ENCODE peak calls at places on chromosomes 1 and 21, in six cellular contexts. G is IMR-90; M is stimulated activated CD4-positive, alpha-beta T cell treated with anti-CD3 and anti-CD28 coated beads, Interleukin-15, amount 100 ng/mL, for 1 hour; F is fibroblast of pulmonary artery; V is SW 1271; R is bronchial epithelial cell. D is an unnamed sample.

GRCh38 chr1:171595324-171595723 is 26.7 kb upstream of the MYOCOS start:
- DNase-seq in G (peak), M (no peak), F (peak), V (no peak), R (no peak), D (no peak)

GRCh38 chr1:205042911-205043806 is at the start of gene CNTN2:
- DNase-seq in G (no peak), M (no peak), F (no peak), V (no peak), R (no peak), D (no peak)

GRCh38 chr1:145758575-145758974 is 39.3 kb downstream of the CD160 start:
- DNase-seq in G (no peak), M (no peak), F (no peak), V (no peak), R (no peak), D (no peak)

GRCh38 chr1:50425376-50426107 is 2.3 kb upstream of the DMRTA2 start:
- DNase-seq in G (no peak), M (no peak), F (no peak), V (no peak), R (no peak), D (no peak)

GRCh38 chr1:94538243-94538827 is 3.2 kb downstream of the F3 start:
- DNase-seq in G (no peak), M (no peak), F (no peak), V (no peak), R (peak), D (no peak)

GRCh38 chr1:24022611-24023359 is 42.7 kb upstream of the SRSF10 start:
- DNase-seq in G (peak), M (no peak), F (peak), V (no peak), R (peak), D (peak)

GRCh38 chr1:151540982-151541377 is 871 bp downstream of the TUFT1 start:
- DNase-seq in G (no peak), M (no peak), F (no peak), V (no peak), R (no peak), D (peak)

GRCh38 chr1:99685516-99686180 is 39.7 kb downstream of the PALMD start:
- DNase-seq in G (peak), M (peak), F (peak), V (no peak), R (peak), D (peak)

GRCh38 chr1:111656093-111657017 is 36.8 kb downstream of the RAP1A start:
- DNase-seq in G (peak), M (no peak), F (peak), V (no peak), R (peak), D (peak)

GRCh38 chr1:182556279-182556678 is 32.8 kb downstream of the RNASEL start:
- DNase-seq in G (no peak), M (no peak), F (no peak), V (no peak), R (peak), D (no peak)

GRCh38 chr1:199742547-199742946 is 285.0 kb upstream of the NR5A2 start:
- DNase-seq in G (peak), M (no peak), F (peak), V (peak), R (peak), D (peak)

GRCh38 chr1:39395357-39395831 is 96.0 kb upstream of the BMP8A start:
- DNase-seq in G (peak), M (no peak), F (peak), V (peak), R (peak), D (peak)

GRCh38 chr1:100396651-100397050 is 44.3 kb downstream of the CDC14A start:
- DNase-seq in G (no peak), M (no peak), F (no peak), V (no peak), R (no peak), D (no peak)

GRCh38 chr1:43366179-43366578 is 1.6 kb downstream of the ELOVL1 start:
- DNase-seq in G (no peak), M (no peak), F (no peak), V (no peak), R (peak), D (peak)

GRCh38 chr1:154256666-154257065 is 15.8 kb upstream of the HAX1 start:
- DNase-seq in G (no peak), M (no peak), F (no peak), V (no peak), R (no peak), D (no peak)

GRCh38 chr1:219753901-219754300 is 141.0 kb upstream of the ZC3H11B start:
- DNase-seq in G (no peak), M (no peak), F (no peak), V (no peak), R (no peak), D (no peak)

GRCh38 chr1:5734996-5735395 is 257.2 kb downstream of the NPHP4 start:
- DNase-seq in G (no peak), M (no peak), F (no peak), V (no peak), R (no peak), D (no peak)

GRCh38 chr21:33865996-33866575 is 49.5 kb downstream of the ATP5PO start:
- DNase-seq in G (no peak), M (no peak), F (no peak), V (no peak), R (no peak), D (no peak)

GRCh38 chr1:118987431-118988185 is 535 bp downstream of the TBX15 start:
- DNase-seq in G (no peak), M (no peak), F (no peak), V (no peak), R (no peak), D (no peak)

GRCh38 chr1:65577278-65577677 is 156.8 kb downstream of the LEPR start:
- DNase-seq in G (no peak), M (no peak), F (no peak), V (no peak), R (no peak), D (no peak)